ENCODE peak calls at places on chromosomes 1 and 21, in six cellular contexts. D, G, I, V, Q and A are unnamed samples.

GRCh38 chr1:48051466-48052126 is 54.4 kb upstream of the TRABD2B start:
- DNase-seq in Q (no peak), D (no peak), G (no peak), V (no peak), I (no peak), A (no peak)

GRCh38 chr1:45863117-45863670 is 59.8 kb downstream of the MAST2 start:
- DNase-seq in I (no peak), D (no peak), V (no peak), Q (no peak), G (no peak), A (no peak)

GRCh38 chr1:47262787-47263413 is 30.9 kb upstream of the TAL1 start:
- DNase-seq in V (no peak), I (no peak), Q (no peak), G (peak; percentile 77), D (peak; percentile 36), A (no peak)

GRCh38 chr21:32456497-32456918 is 44.0 kb downstream of the EVA1C start:
- DNase-seq in D (peak; percentile 48), Q (no peak), V (no peak), G (no peak), I (peak; percentile 67), A (no peak)

GRCh38 chr1:156648951-156649350 is 7.0 kb downstream of the BCAN start:
- DNase-seq in Q (no peak), G (no peak), V (no peak), I (no peak), D (no peak), A (no peak)

GRCh38 chr1:222824641-222825040 is 9.8 kb downstream of the DISP1 start:
- DNase-seq in I (no peak), G (no peak), D (peak; percentile 3), Q (no peak), V (no peak), A (no peak)

GRCh38 chr1:25094995-25095394 is 137.3 kb downstream of the SYF2 start:
- DNase-seq in I (no peak), G (no peak), Q (no peak), V (no peak), D (no peak), A (no peak)

GRCh38 chr1:181335631-181336030 is 147.7 kb upstream of the CACNA1E start:
- DNase-seq in I (no peak), Q (no peak), G (no peak), V (no peak), D (no peak), A (no peak)

GRCh38 chr1:73100216-73100615 is 817.9 kb upstream of the NEGR1 start:
- DNase-seq in G (no peak), V (no peak), Q (no peak), I (no peak), D (no peak), A (no peak)

GRCh38 chr1:10734900-10735602 is 61.4 kb downstream of the CASZ1 start:
- DNase-seq in D (no peak), Q (peak; percentile 63), I (no peak), G (no peak), V (no peak), A (no peak)

GRCh38 chr1:25199876-25200620 is 32.3 kb downstream of the SYF2 start:
- DNase-seq in Q (no peak), D (no peak), I (no peak), V (no peak), G (no peak), A (no peak)

GRCh38 chr21:15171546-15171945 is 106.7 kb upstream of the NRIP1 start:
- DNase-seq in Q (no peak), I (no peak), V (no peak), D (no peak), G (no peak), A (no peak)

GRCh38 chr1:244971524-244972216 is 107.3 kb upstream of the HNRNPU start:
- DNase-seq in V (no peak), D (no peak), G (no peak), Q (no peak), I (no peak), A (no peak)

GRCh38 chr21:43644609-43645008 is 14.7 kb downstream of the HSF2BP start:
- DNase-seq in V (no peak), G (no peak), I (no peak), Q (no peak), D (peak; percentile 56), A (no peak)

GRCh38 chr1:155871390-155871789 is 12.0 kb downstream of the SYT11 start:
- DNase-seq in D (peak; percentile 14), I (peak; percentile 46), V (no peak), Q (peak; percentile 53), G (no peak), A (no peak)

GRCh38 chr1:173666646-173667045 is 3.0 kb downstream of the ANKRD45 start:
- DNase-seq in V (no peak), G (no peak), D (no peak), I (no peak), Q (no peak), A (no peak)

GRCh38 chr1:20108724-20109123 is 10.6 kb downstream of the PLA2G2D start:
- DNase-seq in G (no peak), D (no peak), I (peak; percentile 84), Q (no peak), V (no peak), A (no peak)

GRCh38 chr1:100530901-100531487 is 6.9 kb upstream of the GPR88 start:
- DNase-seq in D (peak; percentile 86), V (no peak), Q (no peak), G (no peak), I (peak; percentile 33), A (peak; percentile 28)

GRCh38 chr1:223811634-223812101 is 34.1 kb downstream of the TP53BP2 start:
- DNase-seq in I (no peak), Q (no peak), D (peak; percentile 45), V (no peak), G (peak; percentile 67), A (peak; percentile 51)

GRCh38 chr1:83887483-83887882 is 111.4 kb downstream of the TTLL7 start:
- DNase-seq in Q (no peak), V (no peak), G (no peak), D (no peak), I (no peak), A (no peak)

DNA sequence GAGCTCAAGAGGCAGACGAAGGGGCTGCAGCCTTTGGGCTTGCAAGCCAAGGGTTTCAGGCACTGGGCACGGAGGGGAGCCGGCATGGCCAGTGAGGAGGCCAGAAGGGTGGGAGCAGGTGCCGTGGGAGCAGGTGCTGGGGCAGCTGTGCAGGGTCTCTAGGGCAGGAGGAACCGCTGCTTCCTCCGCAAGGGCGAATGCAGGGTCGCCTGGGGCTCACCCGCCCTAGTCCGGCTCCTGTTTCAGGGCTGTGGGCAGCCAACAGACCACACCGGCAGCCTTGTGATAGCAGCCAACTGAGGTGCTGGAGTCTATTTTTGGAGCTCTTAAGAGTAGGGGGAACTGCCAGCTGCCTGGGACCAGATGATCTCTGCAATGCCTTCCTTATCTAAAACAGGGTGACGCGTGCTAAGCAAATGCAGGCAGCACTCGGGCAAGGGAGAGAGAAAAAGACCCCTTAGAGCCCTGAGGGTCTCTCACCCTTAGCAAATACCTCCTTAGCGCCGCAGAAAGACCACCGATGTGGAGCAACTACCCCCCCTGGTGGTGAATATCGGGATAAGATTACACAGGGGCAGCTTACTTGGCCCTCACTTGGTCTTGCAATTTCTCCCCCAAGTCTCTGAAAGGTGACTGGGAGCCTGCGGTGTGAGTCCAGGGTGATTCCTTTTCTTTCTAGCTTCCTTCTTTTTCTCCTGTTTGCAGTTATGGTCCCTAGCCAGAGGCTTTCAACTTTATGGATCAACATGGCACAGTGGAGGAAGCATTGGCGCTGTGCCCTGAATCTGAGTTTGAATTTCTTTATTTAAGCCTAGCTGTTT is 20.7 kb upstream of the MAPKAPK2 start:
- DNase-seq in D (peak; percentile 53), G (peak; percentile 88), V (no peak), Q (peak; percentile 63), I (peak; percentile 55), A (peak; percentile 73)
- H3K4me3 ChIP-seq in D (peak overlapping the region; percentile 24), G (peak overlapping the region; percentile 16), V (peak overlapping the region; percentile 5), Q (peak overlapping the region; percentile 29), I (no peak overlapping the region), A (no peak overlapping the region)

GRCh38 chr21:45403825-45404725 is 890 bp upstream of the COL18A1 start:
- DNase-seq in G (no peak), I (peak; percentile 79), D (peak; percentile 27), V (peak; percentile 84), Q (peak; percentile 62), A (no peak)
- H3K4me3 ChIP-seq in G (no peak overlapping the region), I (peak overlapping the region; percentile 51), D (peak overlapping the region; percentile 31), V (peak overlapping the region; percentile 47), Q (peak overlapping the region; percentile 62), A (no peak overlapping the region)

GRCh38 chr1:205633421-205633976 is 1.7 kb upstream of the ELK4 start:
- DNase-seq in Q (no peak), D (peak; percentile 59), I (no peak), G (no peak), V (no peak), A (no peak)
- H3K4me3 ChIP-seq in Q (no peak overlapping the region), D (no peak overlapping the region), I (no peak overlapping the region), G (no peak overlapping the region), V (no peak overlapping the region), A (no peak overlapping the region)

GRCh38 chr1:208239518-208240381 is 4.4 kb downstream of the PLXNA2 start:
- DNase-seq in Q (no peak), D (no peak), I (peak; percentile 14), V (no peak), G (no peak), A (no peak)

GRCh38 chr1:208238710-208239517 is 5.3 kb downstream of the PLXNA2 start:
- DNase-seq in D (peak; percentile 55), G (peak; percentile 70), Q (no peak), I (peak; percentile 46), V (no peak), A (peak; percentile 24)

GRCh38 chr1:208242186-208242585 is 2.0 kb downstream of the PLXNA2 start:
- DNase-seq in D (no peak), Q (no peak), V (no peak), G (no peak), I (no peak), A (no peak)

GRCh38 chr1:208241541-208241940 is 2.6 kb downstream of the PLXNA2 start:
- DNase-seq in G (no peak), D (no peak), V (no peak), I (no peak), Q (no peak), A (no peak)

GRCh38 chr1:208240698-208241355 is 3.4 kb downstream of the PLXNA2 start:
- DNase-seq in V (no peak), Q (no peak), G (no peak), D (no peak), I (peak; percentile 7), A (no peak)
- H3K4me3 ChIP-seq in V (no peak overlapping the region), Q (peak overlapping the region; percentile 82), G (no peak overlapping the region), D (no peak overlapping the region), I (peak overlapping the region; percentile 71), A (no peak overlapping the region)

GRCh38 chr1:228372183-228373003 is 34.2 kb downstream of the TRIM11 start:
- DNase-seq in G (no peak), V (peak; percentile 92), Q (peak; percentile 48), D (no peak), I (no peak), A (no peak)
- H3K4me3 ChIP-seq in G (no peak overlapping the region), V (peak overlapping the region; percentile 39), Q (no peak overlapping the region), D (no peak overlapping the region), I (no peak overlapping the region), A (no peak overlapping the region)

GRCh38 chr1:177256153-177256814 is 85.5 kb downstream of the BRINP2 start:
- DNase-seq in Q (peak; percentile 64), V (peak; percentile 86), D (peak; percentile 76), G (peak; percentile 74), I (peak; percentile 44), A (no peak)
- H3K4me3 ChIP-seq in Q (no peak overlapping the region), V (no peak overlapping the region), D (no peak overlapping the region), G (no peak overlapping the region), I (no peak overlapping the region), A (no peak overlapping the region)

DNA sequence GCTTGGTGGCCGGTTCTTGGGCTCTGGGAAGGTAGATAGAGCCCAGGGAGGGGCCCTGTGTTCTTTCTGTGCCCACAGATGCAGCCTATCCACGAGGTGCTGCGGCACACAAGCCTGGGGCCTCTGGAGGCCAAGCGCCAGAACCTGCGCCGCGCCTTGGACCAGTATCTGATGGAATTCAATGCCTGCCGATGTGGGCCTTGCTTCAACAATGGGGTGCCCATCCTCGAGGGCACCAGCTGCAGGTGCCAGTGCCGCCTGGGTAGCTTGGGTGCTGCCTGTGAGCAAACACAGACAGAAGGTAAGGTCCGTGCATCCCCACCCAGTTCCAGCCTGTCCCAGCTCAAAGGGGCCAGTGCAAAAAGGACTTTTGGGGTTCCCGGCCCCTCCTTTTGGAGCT is 53.5 kb downstream of the C8B start:
- DNase-seq in D (no peak), V (no peak), G (no peak), Q (no peak), I (no peak), A (no peak)
- H3K4me3 ChIP-seq in D (no peak overlapping the region), V (no peak overlapping the region), G (no peak overlapping the region), Q (no peak overlapping the region), I (no peak overlapping the region), A (no peak overlapping the region)